ENCODE peak calls at places on chromosome 10, in nine cellular contexts. One of them, this sample, is unnamed.

GRCh38 chr10:26857991-26858706 is 2.6 kb downstream of the ABI1 start:
- DNase-seq in choroid plexus epithelial cell: peak
- DNase-seq in mesenchymal stem cell: peak
- DNase-seq in tibial artery: no peak
- DNase-seq in A549: no peak
- DNase-seq in NCI-H2081: no peak
- DNase-seq in PC-9: no peak
- DNase-seq in tibial nerve: no peak
- DNase-seq in sigmoid colon: no peak
- DNase-seq in this sample: no peak

GRCh38 chr10:99548041-99548530 is 15.3 kb downstream of the NKX2-3 start:
- DNase-seq in mesenchymal stem cell: peak
- DNase-seq in sigmoid colon: no peak
- DNase-seq in tibial nerve: no peak
- DNase-seq in A549: peak
- DNase-seq in NCI-H2081: no peak
- DNase-seq in choroid plexus epithelial cell: peak
- DNase-seq in tibial artery: no peak
- DNase-seq in PC-9: no peak
- DNase-seq in this sample: no peak

GRCh38 chr10:84237199-84238051 is 3.9 kb downstream of the LRIT1 start:
- DNase-seq in choroid plexus epithelial cell: no peak
- DNase-seq in PC-9: no peak
- DNase-seq in sigmoid colon: no peak
- DNase-seq in mesenchymal stem cell: no peak
- DNase-seq in NCI-H2081: no peak
- DNase-seq in tibial artery: no peak
- DNase-seq in tibial nerve: no peak
- DNase-seq in A549: no peak
- DNase-seq in this sample: no peak

GRCh38 chr10:80199828-80200227 is 5.5 kb downstream of the ANXA11 start:
- DNase-seq in A549: no peak
- DNase-seq in PC-9: peak
- DNase-seq in sigmoid colon: no peak
- DNase-seq in mesenchymal stem cell: peak
- DNase-seq in tibial artery: peak
- DNase-seq in choroid plexus epithelial cell: peak
- DNase-seq in tibial nerve: peak
- DNase-seq in NCI-H2081: no peak
- DNase-seq in this sample: peak

GRCh38 chr10:104336829-104337526 is 1.3 kb downstream of the ITPRIP start:
- DNase-seq in mesenchymal stem cell: peak
- DNase-seq in tibial artery: no peak
- DNase-seq in A549: no peak
- DNase-seq in tibial nerve: no peak
- DNase-seq in sigmoid colon: peak
- DNase-seq in PC-9: no peak
- DNase-seq in NCI-H2081: no peak
- DNase-seq in choroid plexus epithelial cell: peak
- DNase-seq in this sample: no peak

GRCh38 chr10:80202934-80203834 is 2.2 kb downstream of the ANXA11 start:
- DNase-seq in A549: no peak
- DNase-seq in PC-9: peak
- DNase-seq in choroid plexus epithelial cell: peak
- DNase-seq in tibial artery: peak
- DNase-seq in mesenchymal stem cell: peak
- DNase-seq in sigmoid colon: peak
- DNase-seq in tibial nerve: no peak
- DNase-seq in NCI-H2081: no peak
- DNase-seq in this sample: no peak

GRCh38 chr10:8815969-8816368 is 761.5 kb downstream of the GATA3 start:
- DNase-seq in tibial nerve: no peak
- DNase-seq in mesenchymal stem cell: no peak
- DNase-seq in choroid plexus epithelial cell: no peak
- DNase-seq in A549: no peak
- DNase-seq in PC-9: no peak
- DNase-seq in NCI-H2081: no peak
- DNase-seq in tibial artery: no peak
- DNase-seq in sigmoid colon: no peak
- DNase-seq in this sample: no peak

GRCh38 chr10:127398140-127398966 is 150.8 kb upstream of the NPS start:
- DNase-seq in sigmoid colon: no peak
- DNase-seq in mesenchymal stem cell: peak
- DNase-seq in A549: no peak
- DNase-seq in PC-9: no peak
- DNase-seq in choroid plexus epithelial cell: peak
- DNase-seq in tibial nerve: no peak
- DNase-seq in NCI-H2081: no peak
- DNase-seq in tibial artery: no peak
- DNase-seq in this sample: no peak

This sample was measured in left lung.